ENCODE peak calls at places on chromosome 16, in ten cellular contexts. One of them, this sample, is unnamed. For H3K4me1, the result is how much of the 10 kb centered on the place peaks cover.

GRCh38 chr16:87918866-87919680 is 17.3 kb downstream of the CA5A start:
- DNase-seq in HAP-1: no peak
- DNase-seq in breast epithelium: no peak
- DNase-seq in colonic mucosa: no peak
- DNase-seq in tibial nerve: peak
- DNase-seq in esophagus squamous epithelium: no peak
- DNase-seq in thoracic aorta: no peak
- DNase-seq in heart left ventricle: peak
- DNase-seq in NT2/D1: no peak
- DNase-seq in Karpas-422: no peak
- DNase-seq in this sample: no peak

GRCh38 chr16:15900901-15901465 is 12.6 kb upstream of the CEP20 start:
- DNase-seq in breast epithelium: no peak
- DNase-seq in colonic mucosa: no peak
- DNase-seq in thoracic aorta: no peak
- DNase-seq in esophagus squamous epithelium: no peak
- DNase-seq in heart left ventricle: no peak
- DNase-seq in Karpas-422: no peak
- DNase-seq in tibial nerve: no peak
- DNase-seq in NT2/D1: no peak
- DNase-seq in HAP-1: no peak
- DNase-seq in this sample: no peak

GRCh38 chr16:3497771-3498170 is 2.5 kb upstream of the C16orf90 start:
- DNase-seq in breast epithelium: no peak
- DNase-seq in Karpas-422: no peak
- DNase-seq in tibial nerve: no peak
- DNase-seq in esophagus squamous epithelium: no peak
- DNase-seq in colonic mucosa: no peak
- DNase-seq in heart left ventricle: no peak
- DNase-seq in NT2/D1: no peak
- DNase-seq in HAP-1: no peak
- DNase-seq in thoracic aorta: no peak
- DNase-seq in this sample: no peak

GRCh38 chr16:51150159-51150893 is 744 bp downstream of the SALL1 start:
- DNase-seq in breast epithelium: no peak
- DNase-seq in tibial nerve: no peak
- DNase-seq in NT2/D1: no peak
- DNase-seq in HAP-1: peak
- DNase-seq in colonic mucosa: no peak
- DNase-seq in thoracic aorta: no peak
- DNase-seq in Karpas-422: no peak
- DNase-seq in heart left ventricle: no peak
- DNase-seq in esophagus squamous epithelium: no peak
- DNase-seq in this sample: no peak

GRCh38 chr16:22786691-22787090 is 27.3 kb upstream of the HS3ST2 start:
- DNase-seq in thoracic aorta: no peak
- DNase-seq in colonic mucosa: no peak
- DNase-seq in Karpas-422: no peak
- DNase-seq in esophagus squamous epithelium: no peak
- DNase-seq in tibial nerve: no peak
- DNase-seq in HAP-1: no peak
- DNase-seq in heart left ventricle: no peak
- DNase-seq in breast epithelium: no peak
- DNase-seq in NT2/D1: no peak
- DNase-seq in this sample: no peak

GRCh38 chr16:2953706-2954105 is 10.4 kb upstream of the KREMEN2 start:
- DNase-seq in esophagus squamous epithelium: no peak
- DNase-seq in Karpas-422: peak
- DNase-seq in breast epithelium: no peak
- DNase-seq in thoracic aorta: no peak
- DNase-seq in tibial nerve: no peak
- DNase-seq in NT2/D1: no peak
- DNase-seq in heart left ventricle: peak
- DNase-seq in HAP-1: no peak
- DNase-seq in colonic mucosa: no peak
- DNase-seq in this sample: no peak

GRCh38 chr16:51146256-51146924 is 4.7 kb downstream of the SALL1 start:
- DNase-seq in HAP-1: no peak
- DNase-seq in NT2/D1: no peak
- DNase-seq in heart left ventricle: no peak
- DNase-seq in breast epithelium: no peak
- DNase-seq in thoracic aorta: no peak
- DNase-seq in colonic mucosa: no peak
- DNase-seq in tibial nerve: no peak
- DNase-seq in esophagus squamous epithelium: no peak
- DNase-seq in Karpas-422: no peak
- DNase-seq in this sample: no peak

GRCh38 chr16:77402118-77402517 is 32.7 kb downstream of the ADAMTS18 start:
- DNase-seq in esophagus squamous epithelium: no peak
- DNase-seq in heart left ventricle: no peak
- DNase-seq in NT2/D1: no peak
- DNase-seq in HAP-1: no peak
- DNase-seq in colonic mucosa: no peak
- DNase-seq in thoracic aorta: no peak
- DNase-seq in Karpas-422: no peak
- DNase-seq in breast epithelium: no peak
- DNase-seq in tibial nerve: no peak
- DNase-seq in this sample: no peak

GRCh38 chr16:58036943-58037342 is 11.4 kb downstream of the MMP15 start:
- DNase-seq in NT2/D1: no peak
- DNase-seq in heart left ventricle: peak
- DNase-seq in HAP-1: no peak
- DNase-seq in colonic mucosa: no peak
- DNase-seq in breast epithelium: no peak
- DNase-seq in esophagus squamous epithelium: no peak
- DNase-seq in tibial nerve: no peak
- DNase-seq in thoracic aorta: no peak
- DNase-seq in Karpas-422: no peak
- DNase-seq in this sample: no peak

GRCh38 chr16:58039829-58040495 is 14.4 kb downstream of the MMP15 start:
- DNase-seq in HAP-1: no peak
- DNase-seq in Karpas-422: no peak
- DNase-seq in colonic mucosa: no peak
- DNase-seq in breast epithelium: no peak
- DNase-seq in tibial nerve: no peak
- DNase-seq in esophagus squamous epithelium: no peak
- DNase-seq in thoracic aorta: no peak
- DNase-seq in heart left ventricle: peak
- DNase-seq in NT2/D1: no peak
- DNase-seq in this sample: no peak

GRCh38 chr16:58038219-58038641 is 12.7 kb downstream of the MMP15 start:
- DNase-seq in breast epithelium: no peak
- DNase-seq in thoracic aorta: no peak
- DNase-seq in tibial nerve: no peak
- DNase-seq in NT2/D1: no peak
- DNase-seq in esophagus squamous epithelium: no peak
- DNase-seq in Karpas-422: no peak
- DNase-seq in colonic mucosa: no peak
- DNase-seq in HAP-1: no peak
- DNase-seq in heart left ventricle: peak
- DNase-seq in this sample: no peak

GRCh38 chr16:58035356-58036170 is 10.0 kb downstream of the MMP15 start:
- DNase-seq in HAP-1: no peak
- DNase-seq in thoracic aorta: no peak
- DNase-seq in esophagus squamous epithelium: no peak
- DNase-seq in colonic mucosa: no peak
- DNase-seq in tibial nerve: no peak
- DNase-seq in heart left ventricle: peak
- DNase-seq in Karpas-422: peak
- DNase-seq in NT2/D1: no peak
- DNase-seq in breast epithelium: no peak
- DNase-seq in this sample: no peak

DNA sequence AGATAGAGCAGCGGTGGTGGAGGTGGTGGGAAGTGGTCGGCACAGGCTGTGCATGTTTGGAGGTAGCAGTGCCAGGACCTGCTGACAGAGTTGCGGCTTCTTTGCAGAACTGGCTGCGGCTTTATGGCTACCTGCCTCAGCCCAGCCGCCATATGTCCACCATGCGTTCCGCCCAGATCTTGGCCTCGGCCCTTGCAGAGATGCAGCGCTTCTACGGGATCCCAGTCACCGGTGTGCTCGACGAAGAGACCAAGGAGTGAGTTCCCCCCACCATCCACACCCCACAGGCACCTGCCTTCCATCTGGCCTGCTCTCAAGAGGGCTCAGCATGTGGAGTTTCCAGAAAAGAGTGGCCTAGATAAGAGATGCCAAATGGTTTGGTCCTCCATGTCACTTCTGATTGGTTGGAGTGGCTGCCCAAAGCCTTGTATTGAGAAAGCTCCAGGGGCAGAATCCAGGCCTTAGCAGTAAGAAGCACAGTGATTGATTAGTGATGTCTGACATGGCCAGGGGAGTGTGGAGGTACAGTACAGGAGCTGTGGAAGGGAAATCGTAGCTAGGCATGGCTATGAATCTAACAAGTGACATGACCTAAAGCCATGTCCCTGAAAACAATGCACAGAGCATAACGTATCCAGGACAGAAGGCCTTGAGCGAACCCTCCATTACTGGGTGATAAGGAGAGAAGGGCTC is 12.0 kb downstream of the MMP15 start:
- DNase-seq in NT2/D1: no peak
- DNase-seq in thoracic aorta: no peak
- DNase-seq in esophagus squamous epithelium: no peak
- DNase-seq in colonic mucosa: no peak
- DNase-seq in breast epithelium: no peak
- DNase-seq in HAP-1: no peak
- DNase-seq in Karpas-422: no peak
- DNase-seq in tibial nerve: no peak
- DNase-seq in heart left ventricle: peak
- DNase-seq in this sample: no peak
- H3K4me1 ChIP-seq in NT2/D1: under half
- H3K4me1 ChIP-seq in thoracic aorta: under half
- H3K4me1 ChIP-seq in esophagus squamous epithelium: under half
- H3K4me1 ChIP-seq in colonic mucosa: under half
- H3K4me1 ChIP-seq in breast epithelium: under half
- H3K4me1 ChIP-seq in HAP-1: under half
- H3K4me1 ChIP-seq in Karpas-422: half or more
- H3K4me1 ChIP-seq in tibial nerve: under half
- H3K4me1 ChIP-seq in heart left ventricle: under half
- H3K4me1 ChIP-seq in this sample: under half

GRCh38 chr16:4767872-4768548 is 1.0 kb upstream of the ZNF500 start:
- DNase-seq in Karpas-422: peak
- DNase-seq in esophagus squamous epithelium: no peak
- DNase-seq in thoracic aorta: no peak
- DNase-seq in breast epithelium: no peak
- DNase-seq in tibial nerve: no peak
- DNase-seq in heart left ventricle: no peak
- DNase-seq in NT2/D1: no peak
- DNase-seq in HAP-1: peak
- DNase-seq in colonic mucosa: peak
- DNase-seq in this sample: no peak

GRCh38 chr16:4768549-4769305 is 1.8 kb upstream of the ZNF500 start:
- DNase-seq in NT2/D1: peak
- DNase-seq in breast epithelium: peak
- DNase-seq in HAP-1: peak
- DNase-seq in Karpas-422: peak
- DNase-seq in esophagus squamous epithelium: peak
- DNase-seq in heart left ventricle: peak
- DNase-seq in colonic mucosa: peak
- DNase-seq in tibial nerve: peak
- DNase-seq in thoracic aorta: peak
- DNase-seq in this sample: peak

GRCh38 chr16:4766875-4767628 is at the start of gene ZNF500:
- DNase-seq in Karpas-422: peak
- DNase-seq in esophagus squamous epithelium: peak
- DNase-seq in breast epithelium: peak
- DNase-seq in tibial nerve: peak
- DNase-seq in heart left ventricle: peak
- DNase-seq in colonic mucosa: peak
- DNase-seq in thoracic aorta: peak
- DNase-seq in NT2/D1: peak
- DNase-seq in HAP-1: peak
- DNase-seq in this sample: peak

GRCh38 chr16:4763791-4764190 is 3.2 kb downstream of the ZNF500 start:
- DNase-seq in NT2/D1: no peak
- DNase-seq in esophagus squamous epithelium: no peak
- DNase-seq in colonic mucosa: no peak
- DNase-seq in heart left ventricle: no peak
- DNase-seq in HAP-1: no peak
- DNase-seq in Karpas-422: no peak
- DNase-seq in thoracic aorta: no peak
- DNase-seq in tibial nerve: no peak
- DNase-seq in breast epithelium: no peak
- DNase-seq in this sample: no peak

GRCh38 chr16:4765511-4766474 is 1.2 kb downstream of the ZNF500 start:
- DNase-seq in tibial nerve: no peak
- DNase-seq in breast epithelium: no peak
- DNase-seq in colonic mucosa: no peak
- DNase-seq in thoracic aorta: no peak
- DNase-seq in NT2/D1: no peak
- DNase-seq in Karpas-422: no peak
- DNase-seq in esophagus squamous epithelium: no peak
- DNase-seq in heart left ventricle: no peak
- DNase-seq in HAP-1: no peak
- DNase-seq in this sample: no peak
- H3K4me1 ChIP-seq in tibial nerve: under half
- H3K4me1 ChIP-seq in breast epithelium: under half
- H3K4me1 ChIP-seq in colonic mucosa: under half
- H3K4me1 ChIP-seq in thoracic aorta: under half
- H3K4me1 ChIP-seq in NT2/D1: under half
- H3K4me1 ChIP-seq in Karpas-422: under half
- H3K4me1 ChIP-seq in esophagus squamous epithelium: under half
- H3K4me1 ChIP-seq in heart left ventricle: under half
- H3K4me1 ChIP-seq in HAP-1: under half
- H3K4me1 ChIP-seq in this sample: under half

DNA sequence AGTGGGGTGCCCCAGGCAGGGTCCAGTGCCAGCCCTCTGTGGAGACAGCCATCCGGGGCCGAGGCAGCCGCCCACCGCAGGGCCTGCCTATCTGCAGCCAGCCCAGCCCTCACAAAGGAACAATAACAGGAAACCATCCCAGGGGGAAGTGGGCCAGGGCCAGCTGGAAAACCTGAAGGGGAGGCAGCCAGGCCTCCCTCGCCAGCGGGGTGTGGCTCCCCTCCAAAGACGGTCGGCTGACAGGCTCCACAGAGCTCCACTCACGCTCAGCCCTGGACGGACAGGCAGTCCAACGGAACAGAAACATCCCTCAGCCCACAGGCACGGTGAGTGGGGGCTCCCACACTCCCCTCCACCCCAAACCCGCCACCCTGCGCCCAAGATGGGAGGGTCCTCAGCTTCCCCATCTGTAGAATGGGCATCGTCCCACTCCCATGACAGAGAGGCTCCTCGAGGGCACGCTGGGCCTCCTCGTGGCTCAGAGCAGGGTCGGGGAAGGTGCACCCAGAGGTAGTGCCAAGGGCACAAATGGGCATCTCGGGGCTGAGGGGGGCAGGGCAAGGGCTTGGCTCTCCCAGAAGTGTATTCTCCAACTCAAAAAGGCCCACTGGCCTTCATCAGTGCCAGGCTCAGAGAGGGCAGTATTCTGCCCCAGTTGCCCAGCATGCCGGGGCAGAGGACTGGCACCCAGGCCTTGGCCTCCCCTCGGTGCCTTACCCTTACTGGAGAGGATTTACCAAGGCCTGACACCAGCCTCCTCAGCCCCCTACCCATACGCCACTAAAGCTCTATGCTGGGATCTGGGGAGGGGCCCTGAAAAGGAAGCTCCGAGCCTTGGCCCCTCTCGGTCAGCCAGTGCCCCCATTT is at the start of gene CDH5:
- DNase-seq in thoracic aorta: no peak
- DNase-seq in NT2/D1: no peak
- DNase-seq in tibial nerve: peak
- DNase-seq in HAP-1: no peak
- DNase-seq in Karpas-422: no peak
- DNase-seq in heart left ventricle: peak
- DNase-seq in esophagus squamous epithelium: no peak
- DNase-seq in breast epithelium: peak
- DNase-seq in colonic mucosa: no peak
- DNase-seq in this sample: no peak
- H3K4me1 ChIP-seq in thoracic aorta: under half
- H3K4me1 ChIP-seq in NT2/D1: under half
- H3K4me1 ChIP-seq in tibial nerve: under half
- H3K4me1 ChIP-seq in HAP-1: under half
- H3K4me1 ChIP-seq in Karpas-422: under half
- H3K4me1 ChIP-seq in heart left ventricle: under half
- H3K4me1 ChIP-seq in esophagus squamous epithelium: under half
- H3K4me1 ChIP-seq in breast epithelium: under half
- H3K4me1 ChIP-seq in colonic mucosa: under half
- H3K4me1 ChIP-seq in this sample: under half

GRCh38 chr16:9817586-9817985 is 364.6 kb downstream of the GRIN2A start:
- DNase-seq in colonic mucosa: no peak
- DNase-seq in breast epithelium: no peak
- DNase-seq in heart left ventricle: no peak
- DNase-seq in HAP-1: no peak
- DNase-seq in esophagus squamous epithelium: no peak
- DNase-seq in thoracic aorta: no peak
- DNase-seq in Karpas-422: no peak
- DNase-seq in NT2/D1: no peak
- DNase-seq in tibial nerve: no peak
- DNase-seq in this sample: no peak
- H3K4me1 ChIP-seq in colonic mucosa: under half
- H3K4me1 ChIP-seq in breast epithelium: under half
- H3K4me1 ChIP-seq in heart left ventricle: under half
- H3K4me1 ChIP-seq in HAP-1: under half
- H3K4me1 ChIP-seq in esophagus squamous epithelium: under half
- H3K4me1 ChIP-seq in thoracic aorta: under half
- H3K4me1 ChIP-seq in Karpas-422: under half
- H3K4me1 ChIP-seq in NT2/D1: under half
- H3K4me1 ChIP-seq in tibial nerve: under half
- H3K4me1 ChIP-seq in this sample: under half

This sample was measured in CD4-positive, alpha-beta memory T cell.